ENCODE peak calls at places on chromosomes 12 and 14, in eight cellular contexts. S is NCI-H1105; P is NCI-H510A treated with DMSO at 0.1 percent for 48 hours; F is posterior vena cava; H is stimulated activated CD8-positive, alpha-beta memory T cell treated with anti-CD3 and anti-CD28 coated beads, Interleukin-2, amount 100 ng/mL, for 48 hours; I is caudate nucleus; N is memory B cell; C is EL. V is an unnamed sample.

GRCh38 chr12:49094104-49094948 is at the start of gene DHH:
- DNase-seq in S (peak; percentile 41), P (peak; percentile 35), F (no peak), H (no peak), I (no peak), N (no peak), C (peak; percentile 15), V (no peak)

GRCh38 chr12:50101663-50102062 is 2.1 kb upstream of the GPD1 start:
- DNase-seq in S (no peak), P (peak; percentile 20), F (peak; percentile 10), H (no peak), I (no peak), N (no peak), C (peak; percentile 45), V (no peak)

GRCh38 chr12:121579981-121580868 is 598 bp downstream of the KDM2B start:
- DNase-seq in S (peak; percentile 80), P (peak; percentile 92), F (peak; percentile 91), H (peak; percentile 57), I (peak; percentile 74), N (peak; percentile 59), C (peak; percentile 81), V (no peak)

GRCh38 chr12:112606611-112607366 is 184.8 kb upstream of the RPH3A start:
- DNase-seq in S (no peak), P (no peak), F (no peak), H (no peak), I (no peak), N (no peak), C (no peak), V (no peak)

GRCh38 chr12:106033161-106033675 is 105.5 kb downstream of the NUAK1 start:
- DNase-seq in S (no peak), P (no peak), F (no peak), H (no peak), I (no peak), N (no peak), C (no peak), V (no peak)

GRCh38 chr12:46831335-46832083 is 5.7 kb upstream of the SLC38A4 start:
- DNase-seq in S (peak; percentile 30), P (no peak), F (no peak), H (no peak), I (no peak), N (no peak), C (peak; percentile 20), V (no peak)

GRCh38 chr14:100526632-100527031 is 60.6 kb downstream of the BEGAIN start:
- DNase-seq in S (no peak), P (no peak), F (peak; percentile 68), H (no peak), I (no peak), N (no peak), C (no peak), V (no peak)

GRCh38 chr12:113727651-113728061 is 238.5 kb downstream of the RBM19 start:
- DNase-seq in S (no peak), P (no peak), F (no peak), H (no peak), I (no peak), N (no peak), C (peak; percentile 85), V (no peak)

GRCh38 chr14:58882577-58883018 is 244.8 kb downstream of the DACT1 start:
- DNase-seq in S (peak; percentile 17), P (no peak), F (no peak), H (no peak), I (no peak), N (no peak), C (peak; percentile 50), V (no peak)

GRCh38 chr12:57904848-57905811 is 36.2 kb upstream of the ATP23 start:
- DNase-seq in S (peak; percentile 77), P (peak; percentile 98), F (peak; percentile 95), H (peak; percentile 80), I (peak; percentile 58), N (peak; percentile 87), C (peak; percentile 88), V (no peak)

GRCh38 chr12:49548822-49549648 is 10.2 kb downstream of the KCNH3 start:
- DNase-seq in S (no peak), P (no peak), F (peak; percentile 84), H (peak; percentile 14), I (no peak), N (no peak), C (no peak), V (no peak)

GRCh38 chr12:47488888-47489287 is 216.9 kb downstream of the RPAP3 start:
- DNase-seq in S (no peak), P (no peak), F (no peak), H (no peak), I (no peak), N (no peak), C (no peak), V (no peak)

GRCh38 chr14:57962293-57962996 is 96.6 kb upstream of the SLC35F4 start:
- DNase-seq in S (no peak), P (no peak), F (no peak), H (no peak), I (no peak), N (no peak), C (no peak), V (no peak)

GRCh38 chr12:95548539-95549391 is 2.5 kb downstream of the USP44 start:
- DNase-seq in S (peak; percentile 64), P (peak; percentile 39), F (peak; percentile 82), H (peak; percentile 42), I (peak; percentile 22), N (peak; percentile 63), C (peak; percentile 40), V (no peak)

GRCh38 chr12:122997343-122998250 is 17.1 kb downstream of the ARL6IP4 start:
- DNase-seq in S (no peak), P (no peak), F (no peak), H (no peak), I (no peak), N (no peak), C (no peak), V (no peak)

GRCh38 chr14:58633831-58634230 is 3.9 kb upstream of the DACT1 start:
- DNase-seq in S (no peak), P (no peak), F (no peak), H (no peak), I (no peak), N (no peak), C (peak; percentile 13), V (no peak)

GRCh38 chr14:53004976-53005375 is 54.1 kb upstream of the FERMT2 start:
- DNase-seq in S (no peak), P (no peak), F (no peak), H (no peak), I (no peak), N (no peak), C (no peak), V (no peak)

GRCh38 chr12:127411141-127411915 is 855.6 kb upstream of the TMEM132C start:
- DNase-seq in S (no peak), P (no peak), F (no peak), H (no peak), I (no peak), N (no peak), C (peak; percentile 26), V (no peak)

GRCh38 chr12:66539451-66539850 is 139.4 kb downstream of the GRIP1 start:
- DNase-seq in S (no peak), P (no peak), F (no peak), H (no peak), I (no peak), N (no peak), C (no peak), V (no peak)

GRCh38 chr12:39587247-39587646 is 32.4 kb downstream of the ABCD2 start:
- DNase-seq in S (peak; percentile 1), P (no peak), F (no peak), H (no peak), I (no peak), N (peak; percentile 13), C (peak; percentile 6), V (no peak)

GRCh38 chr12:100234166-100234565 is 32.7 kb downstream of the DEPDC4 start:
- DNase-seq in S (no peak), P (no peak), F (no peak), H (no peak), I (no peak), N (no peak), C (peak; percentile 71), V (no peak)

GRCh38 chr12:43869184-43869583 is 33.3 kb downstream of the TMEM117 start:
- DNase-seq in S (no peak), P (no peak), F (no peak), H (no peak), I (no peak), N (no peak), C (no peak), V (no peak)

V was measured in RWPE2.